ENCODE peak calls at places on chromosomes 5 and 9, in seven cellular contexts. G is MM.1S, K is RWPE1, R is fibroblast of pulmonary artery, E is AG04450, Z is tibial artery, O is choroid plexus epithelial cell. P is an unnamed sample.

GRCh38 chr5:6427689-6428088 is 21.0 kb upstream of the UBE2QL1 start:
- DNase-seq in G (no peak), K (peak; percentile 30), R (no peak), E (no peak), Z (no peak), O (no peak), P (no peak)

GRCh38 chr5:37553720-37554402 is 174.7 kb downstream of the WDR70 start:
- DNase-seq in G (no peak), K (no peak), R (peak; percentile 75), E (no peak), Z (no peak), O (peak; percentile 85), P (no peak)

GRCh38 chr5:5886812-5887486 is 464.5 kb downstream of the ICE1 start:
- DNase-seq in G (peak; percentile 67), K (peak; percentile 17), R (no peak), E (no peak), Z (no peak), O (no peak), P (no peak)

GRCh38 chr9:100099722-100100042 is 639 bp downstream of the INVS start:
- DNase-seq in G (no peak), K (peak; percentile 64), R (no peak), E (no peak), Z (peak; percentile 27), O (no peak), P (peak; percentile 7)

GRCh38 chr5:180908998-180909731 is 10.2 kb downstream of the BTNL8 start:
- DNase-seq in G (no peak), K (no peak), R (no peak), E (no peak), Z (no peak), O (no peak), P (no peak)

GRCh38 chr5:133930061-133930823 is 38.2 kb downstream of the C5orf15 start:
- DNase-seq in G (no peak), K (no peak), R (peak; percentile 55), E (no peak), Z (peak; percentile 35), O (peak; percentile 52), P (no peak)

GRCh38 chr5:14937277-14937676 is 65.7 kb upstream of the ANKH start:
- DNase-seq in G (no peak), K (no peak), R (no peak), E (no peak), Z (peak; percentile 28), O (no peak), P (no peak)

GRCh38 chr5:2193142-2193922 is 310.6 kb upstream of the IRX4 start:
- DNase-seq in G (no peak), K (no peak), R (no peak), E (no peak), Z (no peak), O (no peak), P (no peak)

GRCh38 chr5:32709789-32710334 is 1.3 kb upstream of the NPR3 start:
- DNase-seq in G (peak; percentile 81), K (peak; percentile 70), R (peak; percentile 78), E (no peak), Z (peak; percentile 59), O (peak; percentile 85), P (peak; percentile 37)

GRCh38 chr5:79962580-79963222 is 28.4 kb downstream of the MTX3 start:
- DNase-seq in G (no peak), K (no peak), R (no peak), E (no peak), Z (no peak), O (no peak), P (no peak)

GRCh38 chr5:123125953-123126352 is 36.9 kb downstream of the PRDM6 start:
- DNase-seq in G (no peak), K (peak; percentile 46), R (peak; percentile 63), E (no peak), Z (no peak), O (peak; percentile 73), P (peak; percentile 42)

GRCh38 chr5:82389347-82389746 is 111.2 kb upstream of the RPS23 start:
- DNase-seq in G (no peak), K (no peak), R (no peak), E (no peak), Z (no peak), O (no peak), P (no peak)

GRCh38 chr9:93500571-93501298 is 47.4 kb upstream of the FAM120AOS start:
- DNase-seq in G (no peak), K (no peak), R (no peak), E (no peak), Z (no peak), O (no peak), P (no peak)

GRCh38 chr5:29017501-29017900 is 1979.1 kb upstream of the CDH9 start:
- DNase-seq in G (no peak), K (no peak), R (no peak), E (no peak), Z (no peak), O (peak; percentile 1), P (no peak)

GRCh38 chr5:78699565-78700143 is 51.1 kb upstream of the LHFPL2 start:
- DNase-seq in G (no peak), K (peak; percentile 95), R (peak; percentile 93), E (peak; percentile 74), Z (no peak), O (peak; percentile 92), P (peak; percentile 77)

GRCh38 chr9:700365-701282 is 140.9 kb upstream of the DMRT1 start:
- DNase-seq in G (peak; percentile 76), K (no peak), R (no peak), E (no peak), Z (no peak), O (no peak), P (no peak)

GRCh38 chr5:81207009-81207408 is 26.1 kb upstream of the CKMT2 start:
- DNase-seq in G (no peak), K (no peak), R (peak; percentile 16), E (no peak), Z (no peak), O (peak; percentile 55), P (no peak)

GRCh38 chr9:127216210-127216887 is 48.2 kb upstream of the GARNL3 start:
- DNase-seq in G (no peak), K (no peak), R (no peak), E (no peak), Z (no peak), O (no peak), P (no peak)

GRCh38 chr9:114225534-114226288 is 70.4 kb downstream of the COL27A1 start:
- DNase-seq in G (no peak), K (peak; percentile 62), R (peak; percentile 25), E (no peak), Z (no peak), O (no peak), P (no peak)

GRCh38 chr5:168734657-168735344 is 155.6 kb upstream of the PANK3 start:
- DNase-seq in G (no peak), K (no peak), R (peak; percentile 38), E (no peak), Z (peak; percentile 92), O (peak; percentile 16), P (no peak)

GRCh38 chr9:1916676-1917075 is 98.5 kb upstream of the SMARCA2 start:
- DNase-seq in G (no peak), K (no peak), R (peak; percentile 1), E (no peak), Z (no peak), O (no peak), P (no peak)

GRCh38 chr9:1919229-1919628 is 95.9 kb upstream of the SMARCA2 start:
- DNase-seq in G (no peak), K (no peak), R (no peak), E (no peak), Z (no peak), O (no peak), P (no peak)

GRCh38 chr9:1918642-1919041 is 96.5 kb upstream of the SMARCA2 start:
- DNase-seq in G (no peak), K (no peak), R (no peak), E (no peak), Z (no peak), O (no peak), P (no peak)

GRCh38 chr9:1927546-1927945 is 87.6 kb upstream of the SMARCA2 start:
- DNase-seq in G (no peak), K (no peak), R (no peak), E (no peak), Z (no peak), O (no peak), P (no peak)

GRCh38 chr9:1922026-1922425 is 93.1 kb upstream of the SMARCA2 start:
- DNase-seq in G (no peak), K (no peak), R (no peak), E (no peak), Z (no peak), O (no peak), P (no peak)
- TF ChIP-seq CTCF in G (no peak), K (no peak), R (no peak), E (no peak), Z (no peak), O (no peak), P (peak; percentile 23)

GRCh38 chr5:60586307-60586901 is 113.6 kb downstream of the DEPDC1B start:
- DNase-seq in G (peak; percentile 37), K (no peak), R (peak; percentile 62), E (no peak), Z (no peak), O (peak; percentile 81), P (no peak)
- TF ChIP-seq CTCF in G (peak; percentile 54), K (peak; percentile 23), R (peak; percentile 49), E (peak; percentile 25), Z (peak; percentile 53), O (peak; percentile 67), P (no peak)

DNA sequence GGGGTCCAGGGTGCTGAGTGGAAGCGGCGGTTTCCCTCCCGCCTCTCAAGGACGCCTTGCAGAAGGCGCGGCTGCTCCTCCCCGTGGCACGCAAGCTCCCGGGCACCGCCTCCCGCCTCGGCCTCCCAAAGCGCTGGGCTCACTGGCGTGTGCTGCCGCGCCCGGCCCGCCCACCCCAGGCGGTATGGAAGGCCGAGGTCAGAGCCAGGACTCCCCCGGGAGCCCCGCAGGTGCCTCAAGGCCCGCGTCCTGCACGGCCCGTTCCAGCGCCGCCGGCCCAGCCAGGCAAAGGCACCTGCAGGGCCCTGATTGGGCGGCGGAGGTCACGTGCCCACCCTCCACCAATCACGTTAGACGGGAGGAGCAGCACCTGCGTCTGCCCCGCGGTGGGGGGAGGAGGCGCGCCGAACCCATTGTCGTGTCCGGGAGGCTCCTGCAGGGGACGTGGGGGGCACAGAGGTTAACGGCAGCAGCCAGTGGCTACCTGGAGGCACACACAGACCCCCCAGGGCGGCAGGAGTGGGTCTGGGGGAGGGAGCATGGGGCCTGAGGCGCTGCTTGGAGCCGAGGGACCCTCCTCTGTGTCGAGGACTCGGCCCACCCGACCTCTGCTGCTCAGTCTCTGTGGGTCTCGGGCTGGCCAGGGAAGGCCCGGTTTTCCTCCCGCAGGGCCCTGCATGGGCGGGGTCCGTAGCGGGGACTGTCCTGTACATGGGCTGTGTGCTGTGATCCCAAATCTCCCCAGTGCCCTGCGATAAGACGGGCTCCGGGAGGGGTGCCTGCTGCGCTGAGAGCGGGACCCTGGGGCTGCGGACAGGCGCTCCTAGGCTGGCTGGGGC is 2.0 kb upstream of the LCN12 start:
- DNase-seq in G (peak; percentile 95), K (peak; percentile 100), R (peak; percentile 78), E (peak; percentile 38), Z (peak; percentile 89), O (peak; percentile 83), P (peak; percentile 49)
- TF ChIP-seq CTCF in G (peak; percentile 24), K (no peak), R (no peak), E (no peak), Z (peak; percentile 30), O (no peak), P (no peak)

DNA sequence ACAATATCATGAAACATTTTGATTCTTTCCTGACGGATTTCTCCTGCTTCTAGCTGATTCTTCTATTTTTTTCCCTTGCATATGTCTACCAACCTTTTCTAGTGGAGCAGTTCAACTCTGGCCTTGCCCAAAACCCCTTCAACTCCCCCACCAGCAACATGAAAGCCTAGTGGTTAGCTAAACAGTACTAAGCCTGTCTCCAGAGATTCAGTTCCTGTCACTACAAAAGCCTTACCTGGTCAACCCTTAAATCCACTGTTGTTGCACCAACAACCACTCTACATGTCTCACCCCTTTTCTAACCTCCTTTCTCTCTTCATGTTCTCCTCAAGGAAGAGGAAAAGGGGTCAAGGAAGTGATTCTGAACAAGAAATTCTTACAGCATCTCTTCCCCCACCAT is 74.8 kb upstream of the PIK3R1 start:
- DNase-seq in G (no peak), K (no peak), R (no peak), E (no peak), Z (no peak), O (no peak), P (no peak)
- TF ChIP-seq CTCF in G (no peak), K (no peak), R (no peak), E (no peak), Z (no peak), O (no peak), P (no peak)